ENCODE peak calls at places on chromosomes 4 and X, in nine cellular contexts. M is NCI-H1092 treated with DMSO at 0.1 percent for 48 hours, N is activated T-cell treated with anti-CD3 and anti-CD28 coated beads for 1 hour, Y is A673, U is GM23338, C is GM04504, P is testis, A is Peyer's patch, H is fibroblast of lung. K is an unnamed sample.

GRCh38 chr4:154376461-154376860 is 115.1 kb downstream of the DCHS2 start:
- DNase-seq in U (no peak), A (no peak), C (no peak), Y (no peak), H (no peak), M (no peak), P (no peak), N (no peak), K (no peak)

GRCh38 chr4:53497446-53498069 is 93.7 kb downstream of the LNX1 start:
- DNase-seq in P (peak; percentile 82), C (no peak), A (no peak), U (peak; percentile 35), N (no peak), Y (no peak), M (no peak), H (peak; percentile 63), K (no peak)

GRCh38 chr4:41524446-41524845 is 13.5 kb upstream of the LIMCH1 start:
- DNase-seq in H (no peak), N (no peak), A (no peak), P (no peak), Y (no peak), U (no peak), C (no peak), M (no peak), K (no peak)

GRCh38 chr4:11626046-11626445 is 197.4 kb upstream of the HS3ST1 start:
- DNase-seq in M (no peak), N (no peak), C (no peak), H (no peak), Y (no peak), A (no peak), P (no peak), U (no peak), K (no peak)

GRCh38 chr4:147396105-147396504 is 84.8 kb upstream of the EDNRA start:
- DNase-seq in P (no peak), N (no peak), Y (no peak), U (no peak), A (no peak), H (no peak), C (no peak), M (no peak), K (no peak)

GRCh38 chr4:72006576-72006975 is 25.2 kb upstream of the NPFFR2 start:
- DNase-seq in U (no peak), M (no peak), N (no peak), H (peak; percentile 91), P (no peak), Y (no peak), C (peak; percentile 21), A (no peak), K (no peak)

GRCh38 chrX:119062750-119063374 is 9.9 kb upstream of the CT47C1 start:
- DNase-seq in H (peak; percentile 65), P (no peak), U (peak; percentile 39), M (no peak), A (no peak), Y (peak; percentile 77), C (no peak), N (no peak), K (no peak)

GRCh38 chrX:37752941-37753340 is 26.9 kb upstream of the CYBB start:
- DNase-seq in U (no peak), M (no peak), P (no peak), C (no peak), Y (no peak), N (no peak), A (no peak), H (no peak), K (no peak)

GRCh38 chr4:113083346-113083745 is 33.9 kb downstream of the ANK2 start:
- DNase-seq in M (no peak), A (no peak), P (no peak), H (no peak), N (no peak), Y (no peak), U (no peak), C (no peak), K (no peak)

GRCh38 chr4:55549888-55550287 is 3.2 kb upstream of the CLOCK start:
- DNase-seq in N (no peak), P (no peak), A (no peak), H (peak; percentile 93), M (no peak), U (no peak), Y (no peak), C (peak; percentile 32), K (no peak)

GRCh38 chrX:120768681-120769080 is 107.0 kb downstream of the CT47B1 start:
- DNase-seq in Y (no peak), M (no peak), H (peak; percentile 54), U (no peak), N (no peak), A (no peak), C (no peak), P (no peak), K (no peak)

GRCh38 chrX:105260291-105261043 is 40.0 kb upstream of the TEX13A start:
- DNase-seq in N (no peak), H (no peak), P (peak; percentile 54), Y (no peak), A (no peak), U (no peak), C (no peak), M (no peak), K (no peak)

GRCh38 chr4:153792007-153792892 is 3.4 kb upstream of the SFRP2 start:
- DNase-seq in P (peak; percentile 88), A (peak; percentile 53), U (peak; percentile 96), C (no peak), N (no peak), Y (peak; percentile 37), H (peak; percentile 22), M (no peak), K (no peak)

GRCh38 chr4:7217453-7218310 is 25.3 kb downstream of the SORCS2 start:
- DNase-seq in U (no peak), A (no peak), Y (no peak), H (peak; percentile 78), C (no peak), M (no peak), N (no peak), P (no peak), K (no peak)

GRCh38 chr4:173507471-173508385 is 22.3 kb downstream of the HAND2 start:
- DNase-seq in M (no peak), A (no peak), Y (no peak), H (no peak), P (no peak), N (no peak), U (peak; percentile 71), C (no peak), K (no peak)

GRCh38 chr4:118076958-118077766 is 42.9 kb downstream of the NDST3 start:
- DNase-seq in A (peak; percentile 39), U (peak; percentile 87), C (peak; percentile 13), M (no peak), H (peak; percentile 0), Y (peak; percentile 74), N (no peak), P (peak; percentile 40), K (no peak)

GRCh38 chr4:170581322-170581721 is 491.6 kb upstream of the AADAT start:
- DNase-seq in P (no peak), C (no peak), A (no peak), Y (peak; percentile 4), H (no peak), N (no peak), M (no peak), U (peak; percentile 24), K (no peak)

GRCh38 chrX:148960060-148960459 is 459.6 kb downstream of the AFF2 start:
- DNase-seq in P (no peak), Y (no peak), H (peak; percentile 6), C (no peak), N (no peak), U (no peak), A (no peak), M (no peak), K (no peak)